ENCODE peak calls at places on chromosomes 2 and 18, in seven cellular contexts. L is HepG2, C is GM12878, S is K562, Q is SK-N-SH, T is HCT116, V is H1. W is an unnamed sample.

GRCh38 chr2:131413148-131413747 is 49.3 kb upstream of the RAB6D start:
- DNase-seq in C (peak; percentile 15), S (peak; percentile 48), T (peak; percentile 49), V (no peak), Q (peak; percentile 47), L (peak; percentile 61), W (peak; percentile 60)

GRCh38 chr18:76783786-76784484 is 38.4 kb upstream of the ZNF236 start:
- DNase-seq in T (no peak), V (no peak), S (no peak), L (no peak), Q (no peak), C (no peak), W (no peak)

GRCh38 chr18:62486290-62486964 is 36.4 kb upstream of the ZCCHC2 start:
- DNase-seq in S (peak; percentile 25), V (no peak), Q (no peak), C (no peak), T (peak; percentile 94), L (peak; percentile 69), W (peak; percentile 48)

GRCh38 chr2:213934560-213934959 is 476.3 kb upstream of the VWC2L start:
- DNase-seq in Q (peak; percentile 23), C (peak; percentile 11), L (peak; percentile 44), S (no peak), V (no peak), T (no peak), W (no peak)

GRCh38 chr2:42123426-42123825 is 45.7 kb upstream of the EML4 start:
- DNase-seq in Q (peak; percentile 56), L (no peak), S (no peak), C (no peak), V (no peak), T (no peak), W (no peak)

GRCh38 chr2:199273043-199273647 is 184.6 kb downstream of the SATB2 start:
- DNase-seq in T (no peak), C (no peak), V (no peak), S (no peak), Q (no peak), L (no peak), W (no peak)

GRCh38 chr2:179584760-179585159 is 276.7 kb downstream of the ZNF385B start:
- DNase-seq in Q (no peak), V (no peak), T (no peak), L (no peak), C (no peak), S (no peak), W (no peak)

GRCh38 chr18:31931163-31931885 is 11.6 kb downstream of the TRAPPC8 start:
- DNase-seq in S (no peak), L (no peak), Q (peak; percentile 72), C (no peak), T (no peak), V (no peak), W (no peak)

GRCh38 chr2:95059656-95060370 is 34.3 kb downstream of the MAL start:
- DNase-seq in V (no peak), Q (no peak), L (no peak), T (no peak), C (no peak), S (no peak), W (no peak)

GRCh38 chr2:29702276-29702675 is 219.1 kb downstream of the ALK start:
- DNase-seq in S (no peak), Q (no peak), L (no peak), T (no peak), V (no peak), C (no peak), W (no peak)

GRCh38 chr18:24801011-24801410 is 340.6 kb downstream of the HRH4 start:
- DNase-seq in S (no peak), T (no peak), V (no peak), L (no peak), Q (no peak), C (no peak), W (no peak)

GRCh38 chr18:57523171-57523956 is 63.1 kb downstream of the FECH start:
- DNase-seq in C (no peak), Q (no peak), S (no peak), L (no peak), T (no peak), V (no peak), W (no peak)

GRCh38 chr2:231531408-231532188 is 1.4 kb upstream of the NMUR1 start:
- DNase-seq in S (no peak), Q (no peak), T (no peak), C (no peak), L (no peak), V (no peak), W (no peak)

GRCh38 chr2:172086349-172087190 is 1.3 kb downstream of the DLX1 start:
- DNase-seq in T (no peak), L (peak; percentile 55), S (no peak), Q (peak; percentile 52), C (no peak), V (peak; percentile 80), W (no peak)

GRCh38 chr2:237883951-237884392 is 24.5 kb downstream of the RAMP1 start:
- DNase-seq in V (no peak), L (no peak), S (no peak), T (no peak), C (no peak), Q (peak; percentile 91), W (no peak)

GRCh38 chr2:101987832-101988231 is 3.9 kb upstream of the IL1R2 start:
- DNase-seq in S (no peak), L (peak; percentile 43), C (no peak), V (no peak), Q (no peak), T (no peak), W (no peak)

GRCh38 chr2:234031207-234031606 is 19.3 kb upstream of the SPP2 start:
- DNase-seq in T (no peak), L (no peak), S (no peak), Q (no peak), C (no peak), V (no peak), W (no peak)

GRCh38 chr2:222447144-222447543 is 22.8 kb downstream of the SGPP2 start:
- DNase-seq in T (no peak), V (no peak), S (no peak), C (no peak), L (no peak), Q (no peak), W (no peak)

GRCh38 chr2:222439692-222440091 is 15.3 kb downstream of the SGPP2 start:
- DNase-seq in L (no peak), C (no peak), S (no peak), Q (no peak), V (no peak), T (no peak), W (no peak)

GRCh38 chr2:222440670-222441422 is 16.5 kb downstream of the SGPP2 start:
- DNase-seq in S (no peak), C (no peak), V (no peak), T (no peak), L (peak; percentile 22), Q (no peak), W (no peak)

GRCh38 chr2:222445226-222445625 is 20.9 kb downstream of the SGPP2 start:
- DNase-seq in L (no peak), S (no peak), C (no peak), Q (no peak), V (no peak), T (no peak), W (no peak)

GRCh38 chr2:222442665-222443064 is 18.3 kb downstream of the SGPP2 start:
- DNase-seq in S (no peak), T (no peak), V (no peak), L (no peak), Q (no peak), C (no peak), W (no peak)
- TF ChIP-seq JUND in S (no peak), T (no peak), V (no peak), L (no peak), Q (no peak), C (no peak), W (no peak)

DNA sequence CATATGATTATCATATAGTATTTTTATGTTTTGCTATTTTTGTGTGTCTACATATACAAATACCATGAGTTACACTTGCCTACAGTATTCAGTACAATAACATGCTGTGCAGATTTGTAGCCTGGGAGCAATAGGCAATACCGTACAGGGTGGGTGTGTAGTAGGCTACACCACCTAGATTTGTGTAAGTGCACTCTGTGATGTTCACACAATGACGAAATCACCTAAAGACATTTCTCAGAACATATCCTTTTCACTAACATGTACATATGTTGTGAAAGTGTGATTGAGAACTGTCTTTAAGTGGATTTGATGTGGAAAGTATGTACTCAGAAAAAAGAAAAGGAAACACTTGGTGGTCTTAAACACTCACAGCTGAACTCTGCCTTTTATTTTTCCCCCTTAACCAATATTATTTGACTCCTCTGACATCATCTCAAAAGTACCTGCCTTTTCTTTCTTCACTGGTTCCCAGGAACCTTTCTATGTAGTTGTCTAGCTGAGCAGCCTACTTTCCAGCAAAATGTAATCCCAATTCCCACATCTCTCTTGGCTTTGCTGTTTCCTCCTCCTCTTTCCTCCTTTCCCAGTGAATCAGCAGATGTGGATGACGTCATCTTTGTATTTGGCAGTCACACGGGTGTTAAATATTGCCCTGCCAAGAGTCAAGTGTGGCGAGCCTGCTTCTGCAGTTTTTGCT is 47.7 kb downstream of the OSBPL6 start:
- DNase-seq in V (no peak), Q (peak; percentile 37), T (peak; percentile 35), S (peak; percentile 25), L (no peak), C (no peak), W (no peak)
- TF ChIP-seq JUND in V (peak; percentile 94), Q (peak; percentile 90), T (peak; percentile 71), S (peak; percentile 100), L (no peak), C (peak; percentile 33), W (no peak)

GRCh38 chr2:182062329-182062972 is 76.8 kb downstream of the PPP1R1C start:
- DNase-seq in T (no peak), S (no peak), Q (no peak), V (no peak), L (no peak), C (no peak), W (no peak)

GRCh38 chr2:182055993-182056392 is 70.3 kb downstream of the PPP1R1C start:
- DNase-seq in V (no peak), L (no peak), C (no peak), S (no peak), T (no peak), Q (no peak), W (no peak)

GRCh38 chr2:182058056-182058455 is 72.4 kb downstream of the PPP1R1C start:
- DNase-seq in S (no peak), C (no peak), V (no peak), T (no peak), Q (no peak), L (no peak), W (no peak)

GRCh38 chr2:182061739-182062138 is 76.1 kb downstream of the PPP1R1C start:
- DNase-seq in Q (no peak), V (no peak), T (no peak), C (no peak), L (no peak), S (no peak), W (no peak)

GRCh38 chr2:182057002-182057401 is 71.3 kb downstream of the PPP1R1C start:
- DNase-seq in V (no peak), C (no peak), Q (no peak), S (no peak), T (no peak), L (no peak), W (no peak)
- TF ChIP-seq JUND in V (no peak), C (no peak), Q (no peak), S (no peak), T (no peak), L (no peak), W (no peak)

DNA sequence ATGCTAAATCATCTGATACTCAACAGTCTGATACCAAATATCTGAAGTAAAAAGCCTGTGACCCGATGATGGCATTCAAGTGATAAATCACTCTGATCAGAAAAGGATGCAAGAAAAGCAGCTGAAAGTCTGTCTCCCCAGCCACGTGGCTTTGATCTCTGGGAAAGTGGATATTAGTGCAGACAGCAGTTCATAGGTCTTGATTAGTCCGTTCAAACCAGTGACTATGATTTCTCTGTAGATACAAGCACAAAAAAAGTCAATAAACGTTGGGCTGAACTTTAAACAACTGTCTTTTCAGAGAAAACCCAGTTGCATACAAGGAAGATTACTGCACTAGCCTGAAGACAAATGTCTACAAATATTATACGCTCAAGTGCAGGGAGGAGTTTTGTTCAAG is 107.7 kb upstream of the CDC42EP3 start:
- DNase-seq in L (no peak), S (no peak), T (no peak), Q (no peak), C (no peak), V (no peak), W (no peak)
- TF ChIP-seq JUND in L (no peak), S (no peak), T (no peak), Q (peak; percentile 19), C (no peak), V (no peak), W (no peak)

W was measured in T47D.